ENCODE peak calls at places on chromosomes 6 and 20, in seven cellular contexts. R is heart left ventricle; G is CD8-positive, alpha-beta T cell; U is tibial nerve; W is neuronal stem cell; A is fibroblast of lung; Q is cardiac muscle cell. F is an unnamed sample.

GRCh38 chr20:32453467-32454163 is 95.5 kb downstream of the ASXL1 start:
- DNase-seq in R (no peak), G (no peak), U (no peak), W (no peak), A (no peak), Q (no peak), F (no peak)

GRCh38 chr6:80637312-80637711 is 530.8 kb downstream of the BCKDHB start:
- DNase-seq in R (no peak), G (no peak), U (no peak), W (no peak), A (peak; percentile 62), Q (peak; percentile 46), F (no peak)

GRCh38 chr6:124795879-124796838 is 166.1 kb upstream of the RNF217 start:
- DNase-seq in R (peak; percentile 25), G (no peak), U (peak; percentile 17), W (peak; percentile 42), A (peak; percentile 20), Q (peak; percentile 18), F (peak; percentile 7)

GRCh38 chr6:133555726-133556125 is 314.6 kb downstream of the EYA4 start:
- DNase-seq in R (no peak), G (no peak), U (no peak), W (no peak), A (peak; percentile 69), Q (no peak), F (no peak)

GRCh38 chr6:1024587-1024986 is 287.3 kb upstream of the FOXQ1 start:
- DNase-seq in R (no peak), G (no peak), U (no peak), W (no peak), A (peak; percentile 15), Q (no peak), F (no peak)

GRCh38 chr20:17902531-17903083 is 66.0 kb downstream of the SNX5 start:
- DNase-seq in R (no peak), G (no peak), U (no peak), W (no peak), A (no peak), Q (no peak), F (no peak)

GRCh38 chr20:14997791-14998190 is 660.4 kb upstream of the FLRT3 start:
- DNase-seq in R (no peak), G (no peak), U (no peak), W (no peak), A (peak; percentile 72), Q (peak; percentile 17), F (no peak)

GRCh38 chr20:6388666-6389197 is 265.9 kb upstream of the FERMT1 start:
- DNase-seq in R (no peak), G (no peak), U (no peak), W (no peak), A (peak; percentile 39), Q (peak; percentile 38), F (no peak)

GRCh38 chr6:30890646-30891449 is 6.5 kb downstream of the DDR1 start:
- DNase-seq in R (no peak), G (no peak), U (no peak), W (no peak), A (no peak), Q (no peak), F (no peak)

GRCh38 chr6:27866370-27867050 is 45.7 kb downstream of the OR2B2 start:
- DNase-seq in R (no peak), G (peak; percentile 43), U (no peak), W (peak; percentile 59), A (peak; percentile 72), Q (peak; percentile 70), F (no peak)

GRCh38 chr6:159665868-159666635 is 27.0 kb downstream of the SOD2 start:
- DNase-seq in R (no peak), G (no peak), U (no peak), W (no peak), A (peak; percentile 65), Q (no peak), F (no peak)

GRCh38 chr6:292506-293184 is 358 bp downstream of the DUSP22 start:
- DNase-seq in R (peak; percentile 74), G (peak; percentile 82), U (peak; percentile 74), W (peak; percentile 49), A (peak; percentile 44), Q (peak; percentile 39), F (no peak)

GRCh38 chr20:13784271-13784892 is 337 bp downstream of the ESF1 start:
- DNase-seq in R (no peak), G (no peak), U (no peak), W (no peak), A (no peak), Q (no peak), F (no peak)

GRCh38 chr6:90175627-90176538 is 120.8 kb downstream of the BACH2 start:
- DNase-seq in R (no peak), G (no peak), U (no peak), W (no peak), A (no peak), Q (no peak), F (no peak)

GRCh38 chr20:23145281-23145700 is 59.2 kb upstream of the CD93 start:
- DNase-seq in R (no peak), G (no peak), U (no peak), W (no peak), A (peak; percentile 80), Q (peak; percentile 79), F (no peak)

GRCh38 chr6:157982580-157983438 is 1.1 kb downstream of the SYNJ2 start:
- DNase-seq in R (no peak), G (no peak), U (no peak), W (no peak), A (peak; percentile 70), Q (peak; percentile 61), F (no peak)

GRCh38 chr20:57427239-57428127 is 36.3 kb downstream of the RBM38 start:
- DNase-seq in R (no peak), G (no peak), U (no peak), W (no peak), A (no peak), Q (no peak), F (no peak)
- H3K4me1 ChIP-seq in R (no peaks in the 10 kb centered on the region), G (peaks cover 41% of the 10 kb centered on the region), U (peaks cover under 1% of the 10 kb centered on the region), W (peaks cover 5% of the 10 kb centered on the region), A (no peaks in the 10 kb centered on the region), Q (peaks cover 4% of the 10 kb centered on the region), F (peaks cover 5% of the 10 kb centered on the region)

DNA sequence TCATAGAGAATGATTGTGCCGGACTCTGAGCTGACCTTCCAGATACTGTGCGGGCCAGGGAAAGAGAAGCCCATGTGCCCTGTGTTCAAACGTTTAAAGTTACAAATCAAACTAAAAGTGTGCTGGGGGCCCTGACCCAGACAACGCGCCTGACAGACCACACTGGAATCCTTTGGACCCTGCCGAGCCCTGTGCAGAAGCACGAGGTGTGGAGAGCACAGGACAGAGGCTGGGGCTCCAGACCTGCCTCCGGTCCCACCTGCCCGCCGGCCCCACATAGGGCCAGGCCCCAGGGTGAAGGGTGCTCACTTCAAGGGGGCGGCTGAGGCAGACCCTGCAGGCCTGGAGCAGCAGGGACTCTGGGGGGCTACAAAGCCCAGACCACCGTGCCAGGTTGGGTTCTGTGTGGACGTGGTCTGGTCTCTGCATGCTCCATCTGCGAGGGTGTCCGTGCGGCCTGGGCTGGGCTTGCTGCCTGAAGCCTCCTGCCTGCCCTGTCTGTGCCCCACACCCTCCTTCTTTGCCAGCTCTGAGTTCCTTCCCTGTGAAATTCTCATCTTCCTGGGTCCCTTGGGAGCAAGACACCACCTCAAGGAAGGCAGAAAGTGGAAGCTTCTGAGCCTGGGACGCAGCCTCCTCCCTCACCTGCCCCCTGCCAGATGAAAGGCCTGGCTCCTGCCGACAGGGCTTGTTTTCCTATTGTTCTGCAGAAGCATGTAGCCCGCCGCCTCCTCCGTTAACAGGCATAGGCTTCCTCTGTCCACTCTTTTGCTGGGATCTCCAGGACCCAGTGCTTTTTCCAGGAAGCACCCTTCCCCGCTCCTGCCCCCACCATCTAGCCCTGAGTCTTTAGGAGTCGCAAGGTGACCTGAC is 186.2 kb downstream of the ERMARD start:
- DNase-seq in R (no peak), G (no peak), U (no peak), W (no peak), A (no peak), Q (no peak), F (no peak)
- H3K4me3 ChIP-seq in R (no peak overlapping the region), G (no peak overlapping the region), U (no peak overlapping the region), W (no peak overlapping the region), A (no peak overlapping the region), Q (no peak overlapping the region), F (no peak overlapping the region)

GRCh38 chr20:46458891-46459750 is 52.7 kb upstream of the ELMO2 start:
- DNase-seq in R (no peak), G (no peak), U (no peak), W (peak; percentile 54), A (no peak), Q (peak; percentile 34), F (peak; percentile 88)
- H3K27me3 ChIP-seq in R (no peaks in the 10 kb centered on the region), G (no peaks in the 10 kb centered on the region), U (no peaks in the 10 kb centered on the region), W (no peaks in the 10 kb centered on the region), A (peaks cover 3% of the 10 kb centered on the region), Q (no peaks in the 10 kb centered on the region), F (no peaks in the 10 kb centered on the region)

GRCh38 chr20:36463212-36464061 is 77.9 kb upstream of the MYL9 start:
- DNase-seq in R (no peak), G (no peak), U (no peak), W (no peak), A (no peak), Q (no peak), F (no peak)

GRCh38 chr20:36465109-36466080 is 75.9 kb upstream of the MYL9 start:
- DNase-seq in R (no peak), G (peak; percentile 51), U (peak; percentile 49), W (no peak), A (peak; percentile 89), Q (peak; percentile 55), F (no peak)

GRCh38 chr20:36461600-36462439 is 79.5 kb upstream of the MYL9 start:
- DNase-seq in R (peak; percentile 81), G (peak; percentile 41), U (peak; percentile 43), W (peak; percentile 45), A (peak; percentile 54), Q (peak; percentile 67), F (no peak)

GRCh38 chr20:36460648-36461599 is 80.4 kb upstream of the MYL9 start:
- DNase-seq in R (peak; percentile 95), G (peak; percentile 87), U (peak; percentile 88), W (peak; percentile 93), A (peak; percentile 82), Q (peak; percentile 96), F (peak; percentile 71)

GRCh38 chr20:36462440-36463211 is 78.7 kb upstream of the MYL9 start:
- DNase-seq in R (peak; percentile 86), G (peak; percentile 18), U (peak; percentile 46), W (no peak), A (peak; percentile 73), Q (peak; percentile 59), F (no peak)
- H3K4me1 ChIP-seq in R (peaks cover 49% of the 10 kb centered on the region), G (peaks cover 62% of the 10 kb centered on the region), U (peaks cover 58% of the 10 kb centered on the region), W (peaks cover 19% of the 10 kb centered on the region), A (peaks cover 36% of the 10 kb centered on the region), Q (peaks cover 13% of the 10 kb centered on the region), F (peaks cover 7% of the 10 kb centered on the region)

F was measured in iPS DF 6.9.